ENCODE peak calls at places on chromosome 21, in five cellular contexts. E is left ventricle myocardium inferior, K is endothelial cell, N is MM.1S, M is GM13976. G is an unnamed sample.

GRCh38 chr21:31198575-31198974 is 145.5 kb downstream of the TIAM1 start:
- DNase-seq in E (no peak), K (no peak), N (peak; percentile 62), M (peak; percentile 43), G (no peak)

GRCh38 chr21:27043377-27043776 is 76.5 kb upstream of the ADAMTS5 start:
- DNase-seq in E (no peak), K (no peak), N (no peak), M (no peak), G (no peak)

GRCh38 chr21:33834801-33835500 is 80.7 kb downstream of the ATP5PO start:
- DNase-seq in E (no peak), K (no peak), N (no peak), M (no peak), G (no peak)

GRCh38 chr21:36077758-36078157 is 7.9 kb downstream of the CBR1 start:
- DNase-seq in E (no peak), K (no peak), N (no peak), M (no peak), G (no peak)

GRCh38 chr21:34771512-34772028 is 102.8 kb downstream of the CLIC6 start:
- DNase-seq in E (no peak), K (no peak), N (no peak), M (no peak), G (no peak)

GRCh38 chr21:24197956-24198355 is 1409.3 kb downstream of the MRPL39 start:
- DNase-seq in E (no peak), K (no peak), N (no peak), M (no peak), G (no peak)

GRCh38 chr21:17590443-17590842 is 22.3 kb downstream of the BTG3 start:
- DNase-seq in E (no peak), K (no peak), N (no peak), M (no peak), G (no peak)

GRCh38 chr21:31075844-31076243 is 37.6 kb upstream of the KRTAP19-8 start:
- DNase-seq in E (no peak), K (no peak), N (no peak), M (no peak), G (no peak)

GRCh38 chr21:40208960-40209359 is 341.7 kb downstream of the PCP4 start:
- DNase-seq in E (no peak), K (no peak), N (no peak), M (no peak), G (no peak)

GRCh38 chr21:23111070-23111605 is 2112.9 kb downstream of the NCAM2 start:
- DNase-seq in E (no peak), K (no peak), N (no peak), M (no peak), G (no peak)

DNA sequence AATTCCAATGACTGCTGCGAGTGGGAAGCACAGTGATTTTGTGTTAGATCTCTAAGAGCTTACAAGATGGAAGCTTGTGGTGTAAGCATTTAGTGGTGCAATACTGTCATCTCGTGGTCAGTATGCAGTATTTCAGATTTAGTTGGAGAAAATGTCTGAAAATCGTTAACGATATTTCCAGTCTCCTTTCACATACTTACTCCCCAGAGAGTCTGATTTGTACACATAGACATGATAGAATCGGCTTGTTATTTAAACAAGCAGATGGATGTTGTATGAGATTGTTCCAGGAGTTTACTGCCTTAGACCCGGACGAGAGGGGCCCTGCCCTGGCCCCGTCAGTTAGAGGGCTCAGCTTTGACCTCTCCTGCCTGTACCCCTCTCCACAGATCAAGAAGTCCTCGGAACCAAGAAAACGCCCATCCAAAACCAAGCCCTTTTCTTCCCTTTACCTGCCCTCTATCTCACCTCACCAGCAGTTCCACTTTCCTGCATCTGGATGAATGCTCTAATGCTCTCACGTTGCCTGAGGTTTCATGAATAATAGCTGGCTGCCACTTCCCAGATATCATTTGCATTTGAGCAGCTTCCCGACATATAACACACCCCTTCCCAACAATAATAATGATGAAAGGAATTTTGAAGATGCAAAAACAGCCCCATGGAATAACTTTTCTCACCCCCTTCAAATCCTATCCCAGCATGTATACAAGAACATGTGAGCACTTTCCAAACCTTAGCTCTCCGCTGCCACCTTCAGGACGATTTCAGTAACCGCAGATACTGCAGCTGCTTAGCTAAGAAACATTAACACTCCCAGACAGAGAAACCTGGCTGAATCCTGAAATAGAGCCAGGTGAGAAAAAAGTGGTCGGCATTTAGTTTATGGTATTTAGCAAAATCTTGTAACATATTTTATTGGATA is 247.3 kb downstream of the LTN1 start:
- DNase-seq in E (peak; percentile 66), K (peak; percentile 74), N (peak; percentile 81), M (peak; percentile 41), G (peak; percentile 81)
- TF ChIP-seq CTCF in E (peak; percentile 94), K (peak; percentile 72), N (peak; percentile 92), M (peak; percentile 81), G (peak; percentile 85)

GRCh38 chr21:43190544-43191340 is 21.9 kb downstream of the CRYAA start:
- DNase-seq in E (no peak), K (no peak), N (no peak), M (no peak), G (no peak)
- TF ChIP-seq CTCF in E (no peak), K (no peak), N (no peak), M (no peak), G (no peak)

DNA sequence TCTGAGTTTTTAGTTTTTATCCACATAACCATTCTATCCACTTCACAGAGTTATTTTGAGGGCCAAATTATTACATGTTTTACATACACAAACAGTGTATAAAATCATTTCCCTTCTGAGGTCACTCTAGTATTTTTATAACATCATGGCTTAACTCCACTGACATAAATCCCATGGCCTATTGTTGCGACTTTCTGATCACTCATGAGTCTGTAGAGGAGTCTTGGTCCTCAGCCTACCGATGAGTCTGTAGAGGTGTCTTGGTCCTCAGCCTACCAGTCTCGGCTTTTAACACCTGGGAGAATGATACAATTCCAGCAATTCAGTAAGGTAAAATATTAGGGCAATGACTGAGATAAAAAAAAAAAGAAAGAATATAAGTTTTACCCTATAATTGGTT is 483.7 kb downstream of the USP25 start:
- DNase-seq in E (no peak), K (no peak), N (no peak), M (no peak), G (no peak)
- TF ChIP-seq CTCF in E (no peak), K (no peak), N (no peak), M (no peak), G (no peak)

DNA sequence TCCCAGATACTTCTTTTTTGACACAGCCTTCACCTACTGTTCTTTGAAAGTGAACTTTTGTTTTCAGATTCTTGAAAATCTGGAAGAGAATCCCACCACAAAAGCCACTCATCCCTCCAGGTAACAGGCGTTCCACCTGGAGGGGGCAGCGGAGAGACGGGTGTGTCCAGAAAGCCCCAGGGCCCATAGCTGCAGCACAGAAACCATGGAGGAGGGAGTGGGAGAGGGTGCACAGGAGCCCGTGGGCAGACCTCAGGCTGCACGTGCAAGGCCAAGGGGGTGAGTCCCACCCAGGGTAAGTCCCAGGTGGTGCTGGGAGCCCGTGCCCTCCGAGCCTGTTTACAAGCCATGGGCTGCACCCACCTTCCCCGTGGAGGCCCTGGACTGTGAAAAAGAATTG is 86.5 kb downstream of the PSMG1 start:
- DNase-seq in E (no peak), K (no peak), N (no peak), M (peak; percentile 28), G (no peak)
- TF ChIP-seq CTCF in E (no peak), K (no peak), N (no peak), M (no peak), G (no peak)

GRCh38 chr21:45406801-45407628 is 2.0 kb downstream of the COL18A1 start:
- DNase-seq in E (peak; percentile 14), K (peak; percentile 41), N (no peak), M (no peak), G (no peak)
- TF ChIP-seq CTCF in E (no peak), K (no peak), N (no peak), M (no peak), G (no peak)

DNA sequence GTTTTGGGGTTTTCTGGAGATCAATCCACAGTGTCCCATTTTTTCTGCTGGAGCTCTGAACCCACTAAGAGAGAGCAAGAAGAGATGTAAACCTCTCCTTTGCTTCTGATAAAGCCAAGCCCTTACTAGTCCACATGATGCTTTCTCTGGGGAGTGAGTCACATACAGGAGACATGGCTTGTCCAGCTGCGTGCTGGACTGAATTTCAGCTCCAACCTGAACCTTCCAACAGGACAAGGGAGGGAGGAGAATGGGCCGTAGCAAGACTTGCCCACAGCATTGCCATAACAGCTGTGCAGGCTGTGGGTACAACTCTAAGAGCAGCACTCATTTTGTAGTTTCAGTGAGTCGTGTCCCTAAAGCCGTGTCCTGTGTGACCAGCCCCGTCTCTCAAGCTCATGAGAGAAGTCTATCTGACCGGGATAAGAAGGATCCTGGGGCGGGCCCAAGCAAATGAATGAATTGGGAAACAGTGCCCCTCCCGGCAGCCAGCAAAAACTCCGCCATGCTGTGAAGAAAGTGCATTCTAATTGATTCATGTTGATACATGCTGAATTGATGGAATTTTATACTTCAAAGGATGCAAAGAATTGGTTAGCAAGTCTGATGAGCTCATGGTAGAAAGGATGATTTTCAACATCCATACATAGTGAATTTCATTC is 195.2 kb downstream of the GABPA start:
- DNase-seq in E (no peak), K (no peak), N (no peak), M (no peak), G (no peak)
- TF ChIP-seq CTCF in E (no peak), K (no peak), N (no peak), M (no peak), G (no peak)

DNA sequence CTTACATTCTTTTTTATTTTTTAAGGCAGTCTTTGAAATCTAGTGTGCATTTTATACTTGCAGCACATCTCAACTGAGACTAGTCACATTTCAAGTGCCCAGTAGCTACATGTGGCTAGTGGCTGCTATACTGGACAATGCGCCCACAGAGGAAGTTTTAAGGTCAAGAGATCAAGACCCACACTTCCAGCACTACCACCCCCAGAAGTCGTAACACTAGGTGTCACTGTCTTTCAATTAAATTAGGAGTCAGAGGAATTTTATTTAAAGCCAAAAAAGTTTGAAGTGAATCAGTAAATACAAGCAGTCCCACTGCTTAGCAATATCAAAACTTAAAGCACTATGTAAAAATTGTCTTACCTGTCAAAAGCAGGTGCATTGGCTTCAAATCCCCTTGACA is 39.9 kb downstream of the SYNJ1 start:
- DNase-seq in E (no peak), K (no peak), N (peak; percentile 30), M (peak; percentile 26), G (no peak)
- TF ChIP-seq CTCF in E (peak; percentile 27), K (no peak), N (peak; percentile 10), M (no peak), G (no peak)

G was measured in AG09319.